ENCODE peak calls at places on chromosomes 11 and 22, in five cellular contexts. K is mammary epithelial cell, J is stomach, Z is ovary, H is thoracic aorta. M is an unnamed sample. For H3K36me3, the result is how much of the 10 kb centered on the place peaks cover.

GRCh38 chr11:31802990-31803812 is 7.9 kb downstream of the PAX6 start:
- DNase-seq in K (no peak), Z (no peak), J (no peak), H (no peak), M (no peak)

GRCh38 chr11:120564573-120565301 is 53.2 kb downstream of the GRIK4 start:
- DNase-seq in K (no peak), J (no peak), Z (peak), H (no peak), M (peak)

GRCh38 chr11:44939673-44940072 is 11.0 kb downstream of the TP53I11 start:
- DNase-seq in K (no peak), H (no peak), Z (no peak), J (no peak), M (no peak)

GRCh38 chr22:24330636-24331035 is 60.0 kb downstream of the SPECC1L start:
- DNase-seq in Z (no peak), H (no peak), J (no peak), K (no peak), M (peak)

GRCh38 chr22:32119568-32120235 is 39.4 kb downstream of the C22orf42 start:
- DNase-seq in Z (no peak), H (no peak), K (no peak), J (no peak), M (no peak)

GRCh38 chr11:86790867-86791849 is 9.2 kb upstream of the PRSS23 start:
- DNase-seq in K (no peak), J (no peak), H (no peak), Z (no peak), M (no peak)

GRCh38 chr22:30279389-30279788 is 9.9 kb downstream of the CASTOR1 start:
- DNase-seq in K (peak), Z (no peak), H (no peak), J (no peak), M (no peak)

GRCh38 chr11:17063171-17064002 is 14.1 kb downstream of the RPS13 start:
- DNase-seq in J (peak), H (no peak), Z (peak), K (peak), M (peak)

GRCh38 chr11:35282226-35282882 is 137.0 kb downstream of the SLC1A2 start:
- DNase-seq in Z (no peak), J (no peak), K (peak), H (no peak), M (peak)

GRCh38 chr22:45968003-45968650 is 8.8 kb downstream of the WNT7B start:
- DNase-seq in Z (no peak), H (no peak), K (no peak), J (no peak), M (no peak)

GRCh38 chr11:6249822-6250555 is 9.6 kb upstream of the CCKBR start:
- DNase-seq in J (peak), K (peak), H (no peak), Z (peak), M (peak)

GRCh38 chr11:15943418-15944197 is 412.7 kb downstream of the SOX6 start:
- DNase-seq in H (no peak), J (no peak), K (no peak), Z (no peak), M (no peak)

GRCh38 chr22:50722716-50723428 is 15.1 kb upstream of the ACR start:
- DNase-seq in Z (no peak), H (no peak), K (no peak), J (no peak), M (no peak)

GRCh38 chr22:41197808-41198585 is 7.1 kb upstream of the L3MBTL2 start:
- DNase-seq in J (peak), Z (no peak), H (no peak), K (no peak), M (no peak)

GRCh38 chr11:66976048-66976467 is 954 bp downstream of the C11orf86 start:
- DNase-seq in K (no peak), Z (no peak), H (no peak), J (no peak), M (no peak)

GRCh38 chr11:47393163-47394049 is 15.0 kb upstream of the SLC39A13 start:
- DNase-seq in Z (peak), J (no peak), H (no peak), K (no peak), M (peak)

GRCh38 chr11:45922425-45923082 is at the start of gene LARGE2:
- DNase-seq in Z (no peak), J (peak), K (no peak), H (no peak), M (no peak)

GRCh38 chr11:12167098-12167999 is 57.0 kb downstream of the MICAL2 start:
- DNase-seq in J (no peak), K (peak), H (peak), Z (no peak), M (peak)

DNA sequence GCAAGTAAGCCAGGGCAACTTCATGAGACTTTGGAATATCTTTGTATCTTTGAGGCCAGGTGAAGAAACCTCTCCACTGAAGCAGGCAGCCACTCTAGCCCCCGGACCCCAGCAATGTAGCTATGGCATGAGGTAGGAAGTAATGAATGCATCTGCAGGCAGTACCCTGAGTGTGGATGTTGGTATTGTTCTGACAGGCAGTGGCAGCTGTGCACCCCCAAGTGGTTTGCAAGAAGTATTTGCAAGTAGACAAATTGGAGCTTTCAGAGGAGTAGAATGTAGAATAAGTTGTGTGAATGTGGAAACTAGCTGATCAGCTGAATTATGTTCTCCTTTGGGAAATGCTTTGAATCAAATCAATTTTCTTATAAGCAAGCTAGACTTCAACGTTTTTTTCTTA is 194.4 kb upstream of the PGR start:
- DNase-seq in Z (no peak), J (no peak), K (peak), H (no peak), M (no peak)
- TF ChIP-seq CTCF in Z (no peak), J (no peak), K (no peak), H (no peak), M (no peak)

DNA sequence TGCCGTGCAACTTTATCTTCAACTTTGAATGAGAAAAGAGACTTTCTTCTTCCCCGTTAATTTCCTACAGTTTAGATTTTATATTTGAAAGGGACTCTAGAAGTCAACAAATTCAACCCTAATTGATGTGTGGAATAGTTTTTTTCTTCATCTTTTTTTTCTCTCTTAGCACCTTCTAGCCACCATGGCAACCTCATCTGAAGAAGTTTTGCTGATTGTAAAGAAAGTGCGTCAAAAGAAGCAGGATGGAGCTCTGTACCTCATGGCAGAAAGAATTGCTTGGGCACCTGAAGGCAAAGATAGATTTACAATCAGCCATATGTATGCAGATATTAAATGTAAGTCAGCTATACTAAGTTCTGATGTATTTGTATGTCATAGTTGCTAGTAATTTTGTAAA is 10.5 kb downstream of the GTF2H1 start:
- DNase-seq in H (no peak), K (no peak), J (no peak), Z (no peak), M (no peak)
- H3K36me3 ChIP-seq in H (under half), K (under half), J (half or more), Z (under half), M (half or more)

DNA sequence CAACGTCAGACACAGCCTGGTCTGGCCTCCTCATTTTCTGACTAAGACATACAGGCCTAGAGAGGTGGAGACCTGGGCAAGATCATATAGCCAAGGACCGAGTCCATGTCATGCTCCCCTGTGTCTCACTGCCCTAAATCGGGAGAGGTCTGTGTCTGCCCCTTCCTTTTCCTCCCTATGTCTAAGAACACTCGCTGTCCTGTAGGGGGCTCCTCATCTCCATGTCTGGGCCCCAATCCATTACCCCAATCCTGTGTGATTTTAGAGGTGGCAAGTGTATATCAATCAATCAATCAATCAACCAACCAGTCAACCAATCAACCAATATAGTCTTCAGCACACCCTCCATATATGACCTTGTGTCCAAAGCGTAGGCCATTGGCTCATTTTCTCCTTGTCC is 125.7 kb downstream of the KIRREL3 start:
- DNase-seq in J (no peak), Z (no peak), H (no peak), K (no peak), M (no peak)
- TF ChIP-seq CTCF in J (no peak), Z (no peak), H (no peak), K (no peak), M (peak)

GRCh38 chr11:10796191-10796590 is 12.5 kb downstream of the EIF4G2 start:
- DNase-seq in K (no peak), J (no peak), Z (no peak), H (no peak), M (no peak)
- H3K36me3 ChIP-seq in K (under half), J (half or more), Z (under half), H (under half), M (half or more)

GRCh38 chr11:329886-330253 is 9.2 kb upstream of the IFITM3 start:
- DNase-seq in Z (no peak), K (no peak), H (no peak), J (no peak), M (no peak)
- TF ChIP-seq CTCF in Z (no peak), K (no peak), H (no peak), J (no peak), M (no peak)

GRCh38 chr11:95831198-95831883 is 41.0 kb downstream of the CEP57 start:
- DNase-seq in K (peak), Z (no peak), J (no peak), H (no peak), M (peak)
- H3K36me3 ChIP-seq in K (under half), Z (under half), J (half or more), H (under half), M (under half)

GRCh38 chr11:7686761-7687160 is 13.5 kb upstream of the CYB5R2 start:
- DNase-seq in Z (no peak), H (no peak), J (no peak), K (no peak), M (no peak)

GRCh38 chr11:7690648-7691047 is 15.6 kb downstream of the OVCH2 start:
- DNase-seq in H (no peak), J (no peak), Z (no peak), K (no peak), M (no peak)

GRCh38 chr11:7687386-7687785 is 14.1 kb upstream of the CYB5R2 start:
- DNase-seq in J (no peak), Z (no peak), H (no peak), K (peak), M (no peak)

GRCh38 chr11:7689239-7689638 is 15.9 kb upstream of the CYB5R2 start:
- DNase-seq in K (peak), J (no peak), H (no peak), Z (no peak), M (no peak)

DNA sequence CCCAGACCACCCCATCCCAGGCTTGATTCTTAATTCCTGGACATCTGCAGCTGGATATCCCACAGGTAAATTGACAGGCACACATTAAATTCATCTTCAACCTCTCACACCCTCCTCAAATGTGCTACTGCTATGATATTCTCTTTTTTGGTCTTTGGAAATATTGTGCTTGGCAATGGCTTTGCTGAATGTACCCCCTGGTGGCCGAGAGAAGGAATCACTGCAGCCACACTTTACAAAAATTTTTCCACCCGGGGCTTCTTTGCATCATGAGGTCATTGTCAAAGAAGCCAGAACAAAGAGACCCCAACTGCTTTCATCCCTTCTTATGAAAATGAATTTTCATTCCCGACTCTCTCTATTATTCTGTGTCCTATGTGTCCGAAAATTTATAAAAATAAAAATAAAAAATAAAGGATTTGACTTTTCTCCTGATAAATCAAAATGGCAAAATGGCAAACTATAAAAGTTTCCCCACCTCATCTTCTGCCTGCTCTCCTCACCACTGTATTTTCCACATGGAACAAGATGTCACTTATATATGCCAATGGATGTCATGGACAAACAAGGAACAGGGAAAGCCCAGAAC is 15.0 kb upstream of the CYB5R2 start:
- DNase-seq in H (no peak), Z (no peak), J (no peak), K (peak), M (no peak)
- TF ChIP-seq CTCF in H (peak), Z (no peak), J (no peak), K (peak), M (peak)

GRCh38 chr22:25960375-25960774 is 208.9 kb upstream of the SEZ6L start:
- DNase-seq in J (no peak), Z (no peak), H (no peak), K (no peak), M (no peak)
- H3K36me3 ChIP-seq in J (under half), Z (under half), H (under half), K (under half), M (under half)

M was measured in brain microvascular endothelial cell.